ENCODE peak calls at places on chromosomes 1 and 21, in nine cellular contexts. O is mucosa of descending colon, R is progenitor cell of endocrine pancreas, S is endothelial cell, P is Peyer's patch, G is WERI-Rb-1, D is transverse colon, A is foreskin fibroblast, Y is GM12865. T is an unnamed sample.

GRCh38 chr1:155022927-155023236 is 10.7 kb downstream of the DCST2 start:
- DNase-seq in G (no peak), S (no peak), D (peak), P (peak), Y (no peak), O (no peak), A (no peak), R (no peak), T (no peak)

GRCh38 chr21:31182231-31183129 is 144.2 kb upstream of the KRTAP19-8 start:
- DNase-seq in O (no peak), R (no peak), G (no peak), D (no peak), S (no peak), A (no peak), P (no peak), Y (no peak), T (no peak)

GRCh38 chr1:245493029-245493428 is 338.2 kb downstream of the KIF26B start:
- DNase-seq in A (no peak), S (no peak), G (no peak), Y (peak), R (no peak), D (no peak), P (no peak), O (no peak), T (no peak)

GRCh38 chr1:47678464-47678980 is 240.7 kb downstream of the FOXD2 start:
- DNase-seq in A (no peak), S (no peak), G (no peak), R (no peak), Y (no peak), P (no peak), O (no peak), D (no peak), T (no peak)

GRCh38 chr1:55669308-55669707 is 454.1 kb upstream of the USP24 start:
- DNase-seq in G (no peak), A (peak), Y (no peak), R (no peak), P (no peak), D (no peak), S (no peak), O (no peak), T (no peak)

GRCh38 chr1:201350884-201351283 is 26.6 kb downstream of the TNNT2 start:
- DNase-seq in P (peak), R (no peak), Y (no peak), A (no peak), O (no peak), D (no peak), G (no peak), S (no peak), T (no peak)

GRCh38 chr1:162629651-162630050 is 2.6 kb upstream of the DDR2 start:
- DNase-seq in Y (no peak), G (no peak), D (no peak), P (no peak), R (no peak), S (no peak), O (no peak), A (peak), T (no peak)

GRCh38 chr21:34351786-34352241 is 12.0 kb upstream of the KCNE2 start:
- DNase-seq in A (peak), R (peak), G (peak), O (no peak), P (peak), D (peak), S (peak), Y (peak), T (peak)

GRCh38 chr1:27745466-27745865 is 19.7 kb downstream of the FAM76A start:
- DNase-seq in O (no peak), S (no peak), R (no peak), A (no peak), G (no peak), D (no peak), P (no peak), Y (no peak), T (no peak)

GRCh38 chr1:185420588-185421081 is 103.6 kb upstream of the IVNS1ABP start:
- DNase-seq in A (no peak), Y (no peak), O (no peak), S (no peak), R (no peak), P (no peak), D (no peak), G (no peak), T (no peak)

GRCh38 chr21:36080386-36080785 is 10.6 kb downstream of the CBR1 start:
- DNase-seq in O (no peak), Y (no peak), D (no peak), G (no peak), S (no peak), R (no peak), P (no peak), A (no peak), T (no peak)

GRCh38 chr21:22120616-22121266 is 1122.5 kb downstream of the NCAM2 start:
- DNase-seq in A (peak), R (no peak), G (no peak), P (no peak), O (no peak), Y (no peak), D (no peak), S (no peak), T (peak)
- TF ChIP-seq CTCF in A (no peak), R (peak), G (peak), P (no peak), O (no peak), Y (peak), D (no peak), S (peak), T (peak)

DNA sequence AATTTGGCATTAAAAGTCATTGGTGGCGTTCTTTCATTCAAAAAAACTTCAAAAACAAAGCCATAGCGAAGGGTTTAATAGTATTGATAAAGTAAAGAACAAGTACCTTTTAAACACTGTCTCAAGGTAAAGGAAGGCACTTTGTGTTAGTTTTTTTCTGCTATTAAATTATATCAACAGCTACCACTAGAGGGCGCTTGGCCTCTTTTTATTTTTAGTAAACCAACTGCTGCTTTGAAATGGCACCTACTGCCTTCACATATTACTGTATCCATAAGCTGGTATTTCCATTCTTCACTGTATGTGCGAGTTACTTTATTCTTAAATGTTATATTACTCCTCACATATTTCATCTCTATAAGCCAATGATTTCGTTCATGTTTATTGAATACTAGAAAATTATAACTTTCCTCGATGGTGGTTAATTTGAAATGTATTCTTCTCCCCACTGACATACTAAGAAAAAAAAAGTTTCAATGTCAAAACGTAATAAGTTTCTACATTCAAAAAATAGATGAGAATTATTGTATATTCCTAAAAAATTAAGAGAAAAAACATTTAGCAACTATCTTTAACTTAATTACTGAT is 125.7 kb upstream of the CXADR start:
- DNase-seq in Y (peak), O (no peak), P (no peak), A (peak), G (peak), S (peak), R (peak), D (peak), T (peak)
- TF ChIP-seq CTCF in Y (peak), O (peak), P (peak), A (peak), G (peak), S (peak), R (peak), D (peak), T (peak)

DNA sequence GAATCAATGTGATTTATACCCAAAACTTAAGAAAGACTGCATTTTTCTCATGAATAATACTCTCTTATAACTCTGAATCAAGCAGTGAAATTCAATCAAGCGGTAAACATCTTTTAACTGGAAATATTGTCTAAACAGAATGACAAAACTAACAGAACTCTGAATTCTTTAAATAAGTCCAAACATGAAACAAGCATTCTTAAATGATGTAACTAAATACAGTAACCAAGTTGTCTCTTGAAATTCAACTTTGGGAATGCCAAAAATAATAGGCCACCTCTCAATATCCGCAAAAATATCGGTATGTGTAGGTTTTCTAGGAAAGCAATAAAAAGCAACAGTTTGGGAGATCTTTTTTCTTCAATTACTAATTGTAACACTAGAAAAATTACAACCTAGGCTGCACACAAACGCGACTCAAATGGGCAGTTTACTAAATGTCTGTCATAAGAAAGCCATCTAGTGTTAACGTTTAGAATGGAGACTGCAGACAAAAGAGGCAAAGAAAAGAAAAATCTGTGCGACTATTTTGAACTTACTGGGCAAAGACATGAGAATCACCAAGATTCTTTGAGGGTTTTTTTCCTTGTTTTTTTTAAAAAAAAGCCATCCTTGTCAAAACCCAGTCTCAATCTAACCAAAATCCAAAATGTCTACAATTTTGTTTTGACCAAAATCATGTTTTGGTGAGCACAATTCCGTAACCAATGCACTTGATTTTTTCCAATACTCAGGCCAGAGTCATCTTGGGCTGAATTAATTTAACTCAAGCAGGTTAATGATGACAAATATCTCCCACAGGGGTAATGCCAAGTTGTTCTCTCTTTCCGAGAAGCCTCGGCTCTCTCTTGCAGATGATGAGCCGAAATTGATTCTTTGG is 1.4 kb downstream of the SIPA1L2 start:
- DNase-seq in O (no peak), S (no peak), G (no peak), Y (peak), R (no peak), P (no peak), A (peak), D (no peak), T (no peak)
- TF ChIP-seq CTCF in O (no peak), S (no peak), G (peak), Y (no peak), R (no peak), P (peak), A (peak), D (peak), T (no peak)

GRCh38 chr1:149942207-149942606 is 5.5 kb upstream of the MTMR11 start:
- DNase-seq in D (peak), O (no peak), S (peak), A (peak), P (no peak), R (no peak), G (peak), Y (no peak), T (peak)
- TF ChIP-seq CTCF in D (no peak), O (no peak), S (no peak), A (peak), P (no peak), R (peak), G (peak), Y (no peak), T (peak)

GRCh38 chr1:200095057-200095577 is 67.6 kb downstream of the NR5A2 start:
- DNase-seq in Y (no peak), G (no peak), O (no peak), P (no peak), A (no peak), R (no peak), D (no peak), S (no peak), T (no peak)

GRCh38 chr1:200090252-200091159 is 63.0 kb downstream of the NR5A2 start:
- DNase-seq in Y (peak), P (no peak), R (no peak), D (no peak), A (peak), G (peak), S (peak), O (no peak), T (no peak)
- TF ChIP-seq CTCF in Y (peak), P (no peak), R (peak), D (no peak), A (peak), G (peak), S (peak), O (no peak), T (peak)

GRCh38 chr1:24713176-24713575 is 32.1 kb upstream of the CLIC4 start:
- DNase-seq in R (no peak), O (no peak), Y (no peak), S (no peak), A (peak), P (no peak), D (no peak), G (no peak), T (no peak)
- TF ChIP-seq CTCF in R (no peak), O (no peak), Y (no peak), S (no peak), A (no peak), P (no peak), D (no peak), G (no peak), T (no peak)

DNA sequence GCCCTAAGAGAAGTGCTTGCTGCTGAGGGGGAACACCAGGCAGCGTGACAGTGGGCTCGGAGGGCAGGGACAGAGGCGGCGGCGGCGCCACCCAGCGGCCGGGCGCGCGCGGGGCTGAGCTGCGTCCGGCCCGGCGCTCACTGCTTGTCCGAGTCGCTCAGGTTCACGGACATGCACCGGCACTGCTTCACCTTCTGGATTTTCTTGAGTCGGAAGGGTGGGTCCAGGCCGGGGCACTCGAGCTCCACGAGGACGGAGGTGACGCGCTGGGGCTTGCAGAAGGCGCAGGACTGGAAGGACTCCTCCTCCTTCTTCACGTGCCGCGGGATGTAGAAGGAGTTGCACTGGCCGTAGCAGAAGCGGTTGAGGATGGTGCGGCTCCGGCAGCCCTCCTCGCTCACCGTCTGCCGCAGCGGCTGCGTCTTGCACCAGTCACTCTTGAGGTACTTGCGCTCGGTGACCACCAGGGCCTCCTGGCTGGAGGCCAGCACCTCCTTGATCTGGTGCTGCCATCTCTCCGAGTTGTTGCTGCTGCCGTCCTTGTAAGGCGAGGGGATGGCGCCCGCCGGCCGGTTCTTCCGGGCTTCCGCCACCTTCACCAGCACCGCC is 119.0 kb downstream of the GREM2 start:
- DNase-seq in A (peak), P (peak), R (peak), D (peak), G (no peak), O (peak), S (peak), Y (no peak), T (peak)
- TF ChIP-seq CTCF in A (no peak), P (peak), R (peak), D (peak), G (peak), O (no peak), S (peak), Y (no peak), T (peak)

GRCh38 chr1:220810963-220811362 is 24.2 kb downstream of the MTARC1 start:
- DNase-seq in R (no peak), Y (no peak), A (no peak), P (no peak), G (no peak), D (no peak), S (no peak), O (no peak), T (no peak)

GRCh38 chr1:220811695-220812094 is 25.0 kb downstream of the MTARC1 start:
- DNase-seq in P (no peak), O (no peak), Y (no peak), D (no peak), S (no peak), G (no peak), R (no peak), A (no peak), T (no peak)

GRCh38 chr1:220815409-220815808 is 28.7 kb downstream of the MTARC1 start:
- DNase-seq in G (no peak), R (no peak), A (no peak), Y (no peak), O (no peak), P (no peak), S (no peak), D (no peak), T (no peak)

GRCh38 chr1:220812308-220812707 is 25.6 kb downstream of the MTARC1 start:
- DNase-seq in D (no peak), Y (no peak), A (no peak), S (no peak), P (no peak), G (no peak), R (no peak), O (no peak), T (no peak)

DNA sequence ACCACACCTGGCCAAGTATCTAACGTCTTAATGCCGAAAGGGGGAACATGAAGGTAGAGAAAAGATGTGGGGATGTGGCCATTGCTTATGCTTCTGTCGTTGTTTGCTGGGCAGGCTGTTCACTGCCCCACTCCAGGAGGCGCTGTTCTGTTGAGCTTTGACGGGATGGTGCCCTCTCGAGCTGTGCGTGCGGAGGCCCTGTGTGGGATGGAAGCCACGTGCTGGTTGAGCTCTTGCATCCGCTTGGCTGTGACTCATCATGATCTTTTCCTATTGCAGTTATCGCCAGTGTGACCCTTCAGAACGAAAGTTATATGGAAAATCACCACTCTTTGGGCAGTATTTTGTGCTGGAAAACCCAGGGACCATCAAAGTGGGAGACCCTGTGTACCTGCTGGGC is 26.3 kb downstream of the MTARC1 start:
- DNase-seq in P (no peak), A (no peak), G (no peak), Y (no peak), S (no peak), R (no peak), D (no peak), O (no peak), T (no peak)
- TF ChIP-seq CTCF in P (no peak), A (no peak), G (peak), Y (peak), S (no peak), R (no peak), D (no peak), O (no peak), T (no peak)

T was measured in nephron progenitor cell.